ENCODE peak calls at places on chromosome 20, in nine cellular contexts. X is H54, A is uterus, H is T-helper 2 cell, K is SJSA1, E is amniotic epithelial cell, Y is fibroblast of mammary gland, N is NCI-H226, G is T-helper 22 cell. O is an unnamed sample.

GRCh38 chr20:53956013-53956715 is 114.2 kb downstream of the BCAS1 start:
- DNase-seq in X (no peak), A (no peak), H (no peak), K (no peak), E (no peak), Y (no peak), N (no peak), G (no peak), O (no peak)

GRCh38 chr20:44572551-44573500 is 9.6 kb upstream of the PKIG start:
- DNase-seq in X (no peak), A (peak), H (no peak), K (peak), E (peak), Y (peak), N (peak), G (no peak), O (no peak)

GRCh38 chr20:37853823-37854375 is 49.0 kb upstream of the VSTM2L start:
- DNase-seq in X (no peak), A (no peak), H (no peak), K (no peak), E (no peak), Y (no peak), N (no peak), G (no peak), O (no peak)

GRCh38 chr20:48058611-48059559 is 273.6 kb upstream of the SULF2 start:
- DNase-seq in X (no peak), A (no peak), H (no peak), K (no peak), E (no peak), Y (no peak), N (no peak), G (no peak), O (no peak)

GRCh38 chr20:3080939-3081388 is 3.6 kb downstream of the AVP start:
- DNase-seq in X (peak), A (no peak), H (no peak), K (no peak), E (peak), Y (peak), N (peak), G (no peak), O (no peak)

GRCh38 chr20:25237610-25238318 is 10.1 kb upstream of the PYGB start:
- DNase-seq in X (peak), A (peak), H (no peak), K (peak), E (peak), Y (peak), N (peak), G (no peak), O (no peak)

GRCh38 chr20:62051166-62051900 is 14.3 kb downstream of the TAF4 start:
- DNase-seq in X (no peak), A (no peak), H (no peak), K (no peak), E (no peak), Y (no peak), N (no peak), G (no peak), O (no peak)

GRCh38 chr20:55880361-55880760 is 125.0 kb downstream of the CBLN4 start:
- DNase-seq in X (no peak), A (no peak), H (no peak), K (no peak), E (no peak), Y (no peak), N (no peak), G (no peak), O (no peak)

GRCh38 chr20:48128436-48128835 is 343.2 kb upstream of the SULF2 start:
- DNase-seq in X (no peak), A (no peak), H (no peak), K (no peak), E (no peak), Y (no peak), N (no peak), G (no peak), O (no peak)

GRCh38 chr20:1508576-1508975 is 17.4 kb upstream of the SIRPB2 start:
- DNase-seq in X (no peak), A (no peak), H (no peak), K (no peak), E (no peak), Y (no peak), N (no peak), G (no peak), O (no peak)